ENCODE peak calls at places on chromosomes 12 and 14, in ten cellular contexts. C is LoVo; N is left ventricle myocardium superior; R is HCEC 1CT; W is activated CD4-positive, alpha-beta T cell treated with anti-CD3 and anti-CD28 coated beads, Interleukin-2, amount 10 ng/mL, durations not matched to agents 7 days and 5 days; M is left lung; B is SHP77; K is fibroblast of the conjunctiva; A is stomach; H is stimulated activated CD4-positive, alpha-beta T cell treated with anti-CD3 and anti-CD28 coated beads, TNF-alpha, amount 100 ng/mL, for 48 hours. O is an unnamed sample.

GRCh38 chr12:100741084-100741711 is 53.4 kb upstream of the ANO4 start:
- DNase-seq in C (peak; percentile 59), N (no peak), R (peak; percentile 43), W (no peak), M (no peak), B (no peak), K (peak; percentile 8), A (no peak), H (no peak), O (peak; percentile 60)

GRCh38 chr12:53208877-53209463 is 1.9 kb upstream of the ITGB7 start:
- DNase-seq in C (no peak), N (no peak), R (no peak), W (peak; percentile 67), M (no peak), B (no peak), K (no peak), A (no peak), H (no peak), O (no peak)

GRCh38 chr12:25960176-25960575 is 1.7 kb downstream of the RASSF8 start:
- DNase-seq in C (no peak), N (peak; percentile 50), R (peak; percentile 48), W (no peak), M (no peak), B (no peak), K (no peak), A (no peak), H (no peak), O (peak; percentile 47)

GRCh38 chr12:58564721-58565120 is 355.6 kb downstream of the LRIG3 start:
- DNase-seq in C (no peak), N (no peak), R (peak; percentile 63), W (no peak), M (no peak), B (no peak), K (no peak), A (no peak), H (no peak), O (peak; percentile 55)

GRCh38 chr14:57493467-57494181 is at the start of gene CCDC198:
- DNase-seq in C (no peak), N (no peak), R (peak; percentile 28), W (no peak), M (no peak), B (no peak), K (no peak), A (no peak), H (no peak), O (no peak)

GRCh38 chr12:32801269-32802019 is 45.7 kb upstream of the YARS2 start:
- DNase-seq in C (no peak), N (no peak), R (no peak), W (no peak), M (no peak), B (no peak), K (no peak), A (no peak), H (no peak), O (no peak)

GRCh38 chr14:102699416-102700110 is 77.7 kb upstream of the TRAF3 start:
- DNase-seq in C (no peak), N (no peak), R (peak; percentile 25), W (no peak), M (no peak), B (no peak), K (no peak), A (no peak), H (no peak), O (no peak)

GRCh38 chr12:3724096-3724805 is 28.7 kb downstream of the CRACR2A start:
- DNase-seq in C (no peak), N (no peak), R (no peak), W (no peak), M (no peak), B (no peak), K (no peak), A (no peak), H (no peak), O (no peak)

GRCh38 chr12:47704719-47705118 is 1.1 kb downstream of the RPAP3 start:
- DNase-seq in C (no peak), N (no peak), R (no peak), W (no peak), M (no peak), B (no peak), K (no peak), A (no peak), H (no peak), O (no peak)

O was measured in choroid plexus epithelial cell.